ENCODE peak calls at places on chromosomes 3 and 15, in six cellular contexts. One of them, this sample, is unnamed.

GRCh38 chr15:90407871-90408317 is 19.9 kb downstream of the IQGAP1 start:
- DNase-seq in dorsolateral prefrontal cortex: no peak
- DNase-seq in ovary: no peak
- DNase-seq in left ventricle myocardium inferior: no peak
- DNase-seq in epithelial cell of proximal tubule: no peak
- DNase-seq in nephron progenitor cell: no peak
- DNase-seq in this sample: no peak

GRCh38 chr15:39530446-39531342 is 50.2 kb upstream of the THBS1 start:
- DNase-seq in dorsolateral prefrontal cortex: no peak
- DNase-seq in ovary: no peak
- DNase-seq in left ventricle myocardium inferior: no peak
- DNase-seq in epithelial cell of proximal tubule: no peak
- DNase-seq in nephron progenitor cell: no peak
- DNase-seq in this sample: no peak

GRCh38 chr15:78243491-78243941 is 9.2 kb upstream of the ACSBG1 start:
- DNase-seq in dorsolateral prefrontal cortex: peak; percentile 60
- DNase-seq in ovary: peak; percentile 43
- DNase-seq in left ventricle myocardium inferior: peak; percentile 57
- DNase-seq in epithelial cell of proximal tubule: no peak
- DNase-seq in nephron progenitor cell: peak; percentile 57
- DNase-seq in this sample: peak; percentile 52

GRCh38 chr3:69299344-69299743 is 86.5 kb downstream of the FRMD4B start:
- DNase-seq in dorsolateral prefrontal cortex: no peak
- DNase-seq in ovary: no peak
- DNase-seq in left ventricle myocardium inferior: no peak
- DNase-seq in epithelial cell of proximal tubule: no peak
- DNase-seq in nephron progenitor cell: no peak
- DNase-seq in this sample: no peak

GRCh38 chr3:98733778-98734281 is 29.3 kb upstream of the ST3GAL6 start:
- DNase-seq in dorsolateral prefrontal cortex: peak; percentile 12
- DNase-seq in ovary: no peak
- DNase-seq in left ventricle myocardium inferior: no peak
- DNase-seq in epithelial cell of proximal tubule: no peak
- DNase-seq in nephron progenitor cell: peak; percentile 54
- DNase-seq in this sample: peak; percentile 41

GRCh38 chr15:32735948-32736347 is 18.1 kb downstream of the GREM1 start:
- DNase-seq in dorsolateral prefrontal cortex: no peak
- DNase-seq in ovary: no peak
- DNase-seq in left ventricle myocardium inferior: no peak
- DNase-seq in epithelial cell of proximal tubule: no peak
- DNase-seq in nephron progenitor cell: no peak
- DNase-seq in this sample: no peak

GRCh38 chr3:9342696-9343095 is 20.2 kb upstream of the THUMPD3 start:
- DNase-seq in dorsolateral prefrontal cortex: no peak
- DNase-seq in ovary: no peak
- DNase-seq in left ventricle myocardium inferior: no peak
- DNase-seq in epithelial cell of proximal tubule: no peak
- DNase-seq in nephron progenitor cell: no peak
- DNase-seq in this sample: no peak

GRCh38 chr3:188133219-188133618 is 20.7 kb upstream of the LPP start:
- DNase-seq in dorsolateral prefrontal cortex: no peak
- DNase-seq in ovary: no peak
- DNase-seq in left ventricle myocardium inferior: no peak
- DNase-seq in epithelial cell of proximal tubule: peak; percentile 100
- DNase-seq in nephron progenitor cell: no peak
- DNase-seq in this sample: no peak

GRCh38 chr15:69809421-69809820 is 288.3 kb downstream of the TLE3 start:
- DNase-seq in dorsolateral prefrontal cortex: no peak
- DNase-seq in ovary: no peak
- DNase-seq in left ventricle myocardium inferior: no peak
- DNase-seq in epithelial cell of proximal tubule: no peak
- DNase-seq in nephron progenitor cell: no peak
- DNase-seq in this sample: no peak

GRCh38 chr15:22850055-22850454 is 11.6 kb downstream of the NIPA2 start:
- DNase-seq in dorsolateral prefrontal cortex: no peak
- DNase-seq in ovary: no peak
- DNase-seq in left ventricle myocardium inferior: no peak
- DNase-seq in epithelial cell of proximal tubule: no peak
- DNase-seq in nephron progenitor cell: no peak
- DNase-seq in this sample: no peak

GRCh38 chr15:68561901-68562300 is 16.9 kb upstream of the CORO2B start:
- DNase-seq in dorsolateral prefrontal cortex: no peak
- DNase-seq in ovary: no peak
- DNase-seq in left ventricle myocardium inferior: no peak
- DNase-seq in epithelial cell of proximal tubule: no peak
- DNase-seq in nephron progenitor cell: no peak
- DNase-seq in this sample: no peak

GRCh38 chr3:27213450-27213849 is 155.7 kb downstream of the NEK10 start:
- DNase-seq in dorsolateral prefrontal cortex: no peak
- DNase-seq in ovary: no peak
- DNase-seq in left ventricle myocardium inferior: no peak
- DNase-seq in epithelial cell of proximal tubule: no peak
- DNase-seq in nephron progenitor cell: no peak
- DNase-seq in this sample: no peak

GRCh38 chr3:112561693-112562529 is at the start of the genes ATG3 and SLC35A5:
- DNase-seq in dorsolateral prefrontal cortex: peak; percentile 99
- DNase-seq in ovary: peak; percentile 100
- DNase-seq in left ventricle myocardium inferior: peak; percentile 99
- DNase-seq in epithelial cell of proximal tubule: peak; percentile 86
- DNase-seq in nephron progenitor cell: peak; percentile 97
- DNase-seq in this sample: peak; percentile 98
- TF ChIP-seq CTCF in dorsolateral prefrontal cortex: no peak
- TF ChIP-seq CTCF in ovary: no peak
- TF ChIP-seq CTCF in left ventricle myocardium inferior: no peak
- TF ChIP-seq CTCF in epithelial cell of proximal tubule: no peak
- TF ChIP-seq CTCF in nephron progenitor cell: no peak
- TF ChIP-seq CTCF in this sample: no peak

GRCh38 chr3:31724681-31725080 is 192.0 kb downstream of the STT3B start:
- DNase-seq in dorsolateral prefrontal cortex: no peak
- DNase-seq in ovary: no peak
- DNase-seq in left ventricle myocardium inferior: no peak
- DNase-seq in epithelial cell of proximal tubule: no peak
- DNase-seq in nephron progenitor cell: no peak
- DNase-seq in this sample: no peak
- TF ChIP-seq CTCF in dorsolateral prefrontal cortex: peak; percentile 21
- TF ChIP-seq CTCF in ovary: no peak
- TF ChIP-seq CTCF in left ventricle myocardium inferior: peak; percentile 40
- TF ChIP-seq CTCF in epithelial cell of proximal tubule: peak; percentile 46
- TF ChIP-seq CTCF in nephron progenitor cell: peak; percentile 12
- TF ChIP-seq CTCF in this sample: no peak

DNA sequence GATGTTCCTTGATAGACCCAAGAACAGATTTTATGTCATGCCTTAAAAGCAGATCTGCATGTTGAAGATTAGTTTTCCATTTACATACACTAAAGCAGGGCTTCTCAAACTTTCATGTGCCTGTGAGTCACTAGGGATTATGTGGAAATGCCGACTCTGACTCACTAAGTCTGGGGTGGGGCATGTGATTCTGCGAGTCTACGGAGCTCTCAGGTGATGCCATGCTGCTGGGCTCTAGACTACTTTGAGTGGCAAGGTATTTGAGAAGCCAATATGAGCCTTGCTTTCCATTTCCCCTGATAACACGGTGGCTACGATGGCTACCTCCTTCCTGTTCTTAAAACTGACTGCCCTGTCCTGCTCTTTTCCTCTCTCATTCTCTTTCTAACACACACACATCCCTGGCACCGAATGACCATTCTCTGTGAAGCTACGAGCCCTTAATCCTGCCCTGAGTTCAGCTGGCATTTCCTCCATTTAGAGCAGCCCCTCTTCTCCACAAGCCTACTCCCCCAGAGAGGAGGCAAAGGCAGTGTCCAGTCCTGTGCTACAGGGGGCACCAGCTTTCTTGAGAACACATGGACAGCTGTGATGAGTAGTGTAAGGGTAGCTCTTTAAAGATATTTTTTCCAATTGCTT is 39.7 kb upstream of the PYGO1 start:
- DNase-seq in dorsolateral prefrontal cortex: no peak
- DNase-seq in ovary: no peak
- DNase-seq in left ventricle myocardium inferior: no peak
- DNase-seq in epithelial cell of proximal tubule: peak; percentile 91
- DNase-seq in nephron progenitor cell: no peak
- DNase-seq in this sample: no peak
- TF ChIP-seq CTCF in dorsolateral prefrontal cortex: no peak
- TF ChIP-seq CTCF in ovary: no peak
- TF ChIP-seq CTCF in left ventricle myocardium inferior: no peak
- TF ChIP-seq CTCF in epithelial cell of proximal tubule: no peak
- TF ChIP-seq CTCF in nephron progenitor cell: no peak
- TF ChIP-seq CTCF in this sample: no peak

DNA sequence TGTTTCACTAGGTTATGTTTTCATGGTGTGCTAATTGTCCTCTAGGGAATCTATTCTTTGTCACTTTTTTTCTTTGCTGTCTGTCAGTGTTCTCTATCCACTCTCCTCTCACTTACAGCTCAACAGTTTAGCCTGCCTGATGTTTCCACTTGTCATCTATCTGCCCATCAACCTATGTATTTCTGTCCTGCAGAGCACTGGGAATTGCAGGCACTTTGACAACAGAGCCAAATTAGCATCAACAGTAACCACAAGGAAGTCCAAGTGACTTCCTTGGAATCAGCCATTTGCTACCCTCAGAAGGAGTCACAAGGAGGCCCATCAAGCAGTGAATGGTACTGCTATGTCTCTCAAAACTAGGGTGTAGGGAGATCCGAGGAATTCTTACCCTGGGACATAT is 898.9 kb downstream of the NTRK3 start:
- DNase-seq in dorsolateral prefrontal cortex: no peak
- DNase-seq in ovary: no peak
- DNase-seq in left ventricle myocardium inferior: no peak
- DNase-seq in epithelial cell of proximal tubule: no peak
- DNase-seq in nephron progenitor cell: no peak
- DNase-seq in this sample: no peak
- TF ChIP-seq CTCF in dorsolateral prefrontal cortex: no peak
- TF ChIP-seq CTCF in ovary: no peak
- TF ChIP-seq CTCF in left ventricle myocardium inferior: no peak
- TF ChIP-seq CTCF in epithelial cell of proximal tubule: no peak
- TF ChIP-seq CTCF in nephron progenitor cell: no peak
- TF ChIP-seq CTCF in this sample: no peak

GRCh38 chr3:134312873-134313838 is 61.1 kb downstream of the AMOTL2 start:
- DNase-seq in dorsolateral prefrontal cortex: no peak
- DNase-seq in ovary: peak; percentile 74
- DNase-seq in left ventricle myocardium inferior: peak; percentile 82
- DNase-seq in epithelial cell of proximal tubule: no peak
- DNase-seq in nephron progenitor cell: peak; percentile 80
- DNase-seq in this sample: peak; percentile 65
- TF ChIP-seq CTCF in dorsolateral prefrontal cortex: peak; percentile 31
- TF ChIP-seq CTCF in ovary: no peak
- TF ChIP-seq CTCF in left ventricle myocardium inferior: peak; percentile 61
- TF ChIP-seq CTCF in epithelial cell of proximal tubule: peak; percentile 46
- TF ChIP-seq CTCF in nephron progenitor cell: peak; percentile 23
- TF ChIP-seq CTCF in this sample: no peak

DNA sequence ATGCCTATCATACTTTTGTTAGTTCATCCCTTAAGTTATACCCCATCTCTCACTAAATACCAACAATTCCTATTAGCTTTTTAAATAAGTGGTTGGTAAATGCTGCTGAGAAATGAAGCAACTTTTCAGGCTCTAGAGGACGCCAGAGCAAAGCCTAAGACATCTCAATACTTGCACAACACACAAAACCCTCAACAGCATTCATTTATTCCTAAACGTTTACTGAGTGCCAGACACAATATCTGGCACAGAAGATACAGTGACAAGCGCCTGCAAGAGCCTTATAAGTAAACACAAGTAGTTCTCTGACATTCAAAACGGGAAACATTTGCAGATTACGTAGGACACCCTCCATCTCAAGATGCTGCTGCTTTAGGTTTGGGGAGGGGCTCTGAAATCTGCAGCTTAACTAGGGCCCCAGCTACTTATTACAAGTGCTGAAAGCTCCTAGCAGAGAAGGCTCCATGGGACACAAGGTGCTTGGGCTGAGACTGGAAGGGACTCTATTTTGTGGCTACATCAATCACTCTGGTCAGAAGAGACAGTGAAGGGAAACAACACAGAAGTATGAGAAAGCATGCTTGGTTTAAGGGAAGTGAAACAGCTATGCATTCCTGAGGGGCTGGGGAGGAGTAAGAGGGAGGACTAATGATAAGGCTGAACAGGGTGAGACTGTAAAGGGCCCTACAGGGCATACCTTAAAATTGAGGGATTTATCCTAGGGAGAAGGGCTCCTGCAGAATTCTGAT is 311.3 kb downstream of the PLCL2 start:
- DNase-seq in dorsolateral prefrontal cortex: no peak
- DNase-seq in ovary: no peak
- DNase-seq in left ventricle myocardium inferior: no peak
- DNase-seq in epithelial cell of proximal tubule: no peak
- DNase-seq in nephron progenitor cell: no peak
- DNase-seq in this sample: no peak
- TF ChIP-seq CTCF in dorsolateral prefrontal cortex: peak; percentile 47
- TF ChIP-seq CTCF in ovary: no peak
- TF ChIP-seq CTCF in left ventricle myocardium inferior: peak; percentile 15
- TF ChIP-seq CTCF in epithelial cell of proximal tubule: peak; percentile 15
- TF ChIP-seq CTCF in nephron progenitor cell: no peak
- TF ChIP-seq CTCF in this sample: no peak

GRCh38 chr3:48286308-48286707 is 45.4 kb downstream of the ZNF589 start:
- DNase-seq in dorsolateral prefrontal cortex: no peak
- DNase-seq in ovary: no peak
- DNase-seq in left ventricle myocardium inferior: no peak
- DNase-seq in epithelial cell of proximal tubule: no peak
- DNase-seq in nephron progenitor cell: no peak
- DNase-seq in this sample: no peak
- TF ChIP-seq CTCF in dorsolateral prefrontal cortex: no peak
- TF ChIP-seq CTCF in ovary: no peak
- TF ChIP-seq CTCF in left ventricle myocardium inferior: no peak
- TF ChIP-seq CTCF in epithelial cell of proximal tubule: no peak
- TF ChIP-seq CTCF in nephron progenitor cell: no peak
- TF ChIP-seq CTCF in this sample: no peak

DNA sequence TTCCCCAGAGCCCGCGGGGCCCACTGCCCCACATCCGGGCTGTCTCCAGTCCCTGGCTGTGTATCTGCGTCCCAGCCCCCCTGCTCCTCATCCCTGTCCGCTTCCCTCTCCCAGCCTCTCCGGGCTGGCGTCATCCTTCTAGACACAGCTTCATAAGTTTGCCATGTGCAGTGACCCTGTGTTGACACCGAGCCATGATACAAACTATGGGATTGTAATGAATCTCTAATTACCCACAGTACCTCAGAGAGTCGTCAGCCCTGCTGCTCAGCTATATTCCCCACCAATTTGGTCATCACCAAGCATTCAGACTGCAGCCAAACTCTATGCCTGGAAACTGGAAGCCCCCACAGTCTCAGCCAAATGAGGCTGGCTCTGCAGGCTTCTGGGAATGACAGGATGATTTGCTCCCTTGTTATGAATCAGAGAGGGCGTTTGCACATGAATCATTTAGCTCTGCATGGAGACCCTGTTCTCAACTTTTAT is 466.1 kb upstream of the ATP11B start:
- DNase-seq in dorsolateral prefrontal cortex: no peak
- DNase-seq in ovary: no peak
- DNase-seq in left ventricle myocardium inferior: no peak
- DNase-seq in epithelial cell of proximal tubule: no peak
- DNase-seq in nephron progenitor cell: no peak
- DNase-seq in this sample: no peak
- TF ChIP-seq CTCF in dorsolateral prefrontal cortex: no peak
- TF ChIP-seq CTCF in ovary: no peak
- TF ChIP-seq CTCF in left ventricle myocardium inferior: no peak
- TF ChIP-seq CTCF in epithelial cell of proximal tubule: no peak
- TF ChIP-seq CTCF in nephron progenitor cell: no peak
- TF ChIP-seq CTCF in this sample: no peak

This sample was measured in testis.